ENCODE peak calls at places on chromosomes 16 and 17, in six cellular contexts. B is H1, P is GM12892, M is K562, Q is GM12878, U is HepG2. F is an unnamed sample.

GRCh38 chr17:49715717-49716279 is 8.0 kb upstream of the SLC35B1 start:
- DNase-seq in P (no peak), B (no peak), M (no peak), Q (no peak), U (no peak), F (no peak)

GRCh38 chr16:50638816-50639670 is 42.1 kb downstream of the SNX20 start:
- DNase-seq in U (no peak), B (no peak), P (no peak), Q (no peak), M (no peak), F (no peak)

GRCh38 chr16:21568502-21569189 is 30.7 kb upstream of the METTL9 start:
- DNase-seq in U (no peak), Q (no peak), P (no peak), B (no peak), M (no peak), F (no peak)

GRCh38 chr17:4777969-4778760 is 6.5 kb downstream of the TM4SF5 start:
- DNase-seq in Q (no peak), M (no peak), P (no peak), B (no peak), U (peak; percentile 83), F (no peak)

GRCh38 chr16:11147033-11147848 is 108.8 kb downstream of the SOCS1 start:
- DNase-seq in P (no peak), Q (no peak), M (no peak), B (no peak), U (no peak), F (no peak)

GRCh38 chr16:8173111-8173644 is 417.1 kb downstream of the TMEM114 start:
- DNase-seq in P (no peak), M (peak; percentile 88), U (peak; percentile 98), Q (peak; percentile 2), B (peak; percentile 83), F (peak; percentile 27)

GRCh38 chr17:38761612-38762011 is 9.1 kb downstream of the PSMB3 start:
- DNase-seq in U (peak; percentile 54), Q (no peak), B (peak; percentile 75), M (peak; percentile 41), P (no peak), F (no peak)

GRCh38 chr16:4052096-4052495 is 64.1 kb downstream of the ADCY9 start:
- DNase-seq in U (no peak), B (no peak), P (no peak), Q (no peak), M (no peak), F (no peak)

GRCh38 chr17:74123866-74124265 is 79.6 kb upstream of the RPL38 start:
- DNase-seq in B (no peak), P (no peak), Q (no peak), U (no peak), M (no peak), F (no peak)

GRCh38 chr17:77821114-77821513 is 137.4 kb upstream of the TNRC6C start:
- DNase-seq in B (no peak), Q (no peak), P (no peak), M (peak; percentile 39), U (peak; percentile 29), F (peak; percentile 33)

GRCh38 chr17:79272666-79273219 is 198.1 kb downstream of the ENGASE start:
- DNase-seq in Q (no peak), U (peak; percentile 16), M (no peak), B (no peak), P (no peak), F (no peak)

GRCh38 chr17:27783440-27783839 is 16.9 kb downstream of the NOS2 start:
- DNase-seq in Q (no peak), P (no peak), M (no peak), B (no peak), U (no peak), F (no peak)

GRCh38 chr16:87178977-87179376 is 138.2 kb downstream of the C16orf95 start:
- DNase-seq in Q (no peak), M (no peak), B (no peak), P (no peak), U (no peak), F (no peak)

GRCh38 chr17:4420692-4421131 is 13.0 kb upstream of the SPNS3 start:
- DNase-seq in P (peak; percentile 61), U (peak; percentile 73), B (peak; percentile 74), Q (peak; percentile 37), M (peak; percentile 69), F (peak; percentile 68)

GRCh38 chr16:29820730-29821662 is 734 bp downstream of the MVP start:
- DNase-seq in P (peak; percentile 64), B (no peak), Q (peak; percentile 41), M (no peak), U (no peak), F (peak; percentile 55)

GRCh38 chr17:18115517-18115916 is 7.0 kb downstream of the MYO15A start:
- DNase-seq in M (no peak), P (no peak), U (no peak), B (no peak), Q (no peak), F (no peak)

GRCh38 chr16:68645494-68646388 is 631 bp downstream of the CDH3 start:
- DNase-seq in B (peak; percentile 82), P (no peak), U (no peak), Q (no peak), M (no peak), F (no peak)

GRCh38 chr16:81873843-81874752 is 95.0 kb downstream of the PLCG2 start:
- DNase-seq in M (peak; percentile 72), B (peak; percentile 80), Q (no peak), U (peak; percentile 45), P (peak; percentile 43), F (peak; percentile 44)

GRCh38 chr17:6502142-6502541 is 54.2 kb downstream of the PITPNM3 start:
- DNase-seq in P (no peak), B (no peak), Q (no peak), U (no peak), M (no peak), F (no peak)

GRCh38 chr17:19004601-19005441 is at the start of gene FAM83G:
- DNase-seq in M (peak; percentile 87), P (peak; percentile 87), U (peak; percentile 69), B (peak; percentile 85), Q (peak; percentile 19), F (peak; percentile 93)

GRCh38 chr16:79190542-79190941 is 410.0 kb downstream of the MAF start:
- DNase-seq in M (no peak), B (no peak), U (no peak), Q (no peak), P (no peak), F (no peak)

GRCh38 chr17:73247728-73248127 is 14.0 kb downstream of the CPSF4L start:
- DNase-seq in M (no peak), P (no peak), Q (no peak), U (no peak), B (no peak), F (no peak)

GRCh38 chr16:55126456-55126855 is 195.8 kb downstream of the IRX5 start:
- DNase-seq in M (no peak), P (no peak), B (no peak), Q (no peak), U (no peak), F (no peak)

GRCh38 chr17:47638903-47639302 is 10.8 kb upstream of the KPNB1 start:
- DNase-seq in U (no peak), P (no peak), Q (no peak), B (no peak), M (no peak), F (no peak)

GRCh38 chr17:44203731-44204452 is 4.2 kb upstream of the ATXN7L3 start:
- DNase-seq in M (peak; percentile 41), U (peak; percentile 78), Q (no peak), P (peak; percentile 55), B (peak; percentile 79), F (no peak)

GRCh38 chr17:48520631-48521045 is 10.2 kb downstream of the HOXB1 start:
- DNase-seq in Q (no peak), M (no peak), P (no peak), U (no peak), B (no peak), F (no peak)

GRCh38 chr16:71179569-71179968 is 51.0 kb downstream of the HYDIN start:
- DNase-seq in P (no peak), M (no peak), Q (no peak), B (no peak), U (no peak), F (no peak)

GRCh38 chr17:47717261-47717697 is 15.8 kb upstream of the TBX21 start:
- DNase-seq in P (no peak), Q (no peak), U (no peak), M (peak; percentile 63), B (no peak), F (no peak)

GRCh38 chr17:68821860-68822693 is 133.1 kb downstream of the ABCA8 start:
- DNase-seq in Q (no peak), M (no peak), B (no peak), U (peak; percentile 99), P (no peak), F (no peak)
- TF ChIP-seq TAF1 in Q (no peak), M (no peak), B (no peak), U (no peak), P (no peak), F (no peak)

DNA sequence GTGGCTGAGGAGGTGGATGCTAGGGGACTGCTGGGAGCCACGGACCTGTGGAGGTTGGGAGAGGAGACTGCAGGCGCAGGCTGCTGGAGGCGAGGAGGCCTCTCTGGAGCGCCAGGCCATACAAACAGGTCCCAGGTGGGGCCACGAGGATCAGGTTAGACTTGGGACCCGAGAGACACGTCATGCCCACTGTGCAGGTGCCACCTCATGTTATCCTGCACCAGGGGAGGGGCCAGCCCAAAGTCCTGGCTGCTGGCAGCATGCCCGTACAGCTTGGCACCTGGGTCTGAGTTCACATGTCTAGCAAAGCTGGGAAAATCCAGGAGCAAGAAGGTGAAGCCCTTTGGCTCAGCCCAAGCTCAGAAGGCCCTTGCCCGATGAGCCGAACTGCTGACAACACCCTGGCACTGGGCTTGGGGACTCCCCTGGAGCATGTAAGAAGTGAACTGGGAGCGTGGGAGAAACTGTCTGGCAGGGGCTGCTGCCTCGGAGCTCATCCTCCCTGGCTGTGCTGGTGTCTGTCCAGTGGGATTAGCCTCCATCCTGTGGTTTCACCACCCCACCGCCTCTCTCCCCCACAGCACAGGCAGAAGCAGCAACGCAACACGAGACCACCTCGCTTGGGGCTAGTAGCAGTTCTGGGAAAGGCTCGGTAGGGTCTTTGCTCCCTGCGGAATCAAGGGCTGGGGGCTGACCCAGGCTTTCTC is 5.3 kb downstream of the ARHGDIA start:
- DNase-seq in U (peak; percentile 68), B (no peak), P (no peak), Q (no peak), M (no peak), F (no peak)
- TF ChIP-seq POLR2A in U (peak; percentile 64), B (peak; percentile 43), P (peak; percentile 68), Q (peak; percentile 69), M (no peak), F (peak; percentile 76)

DNA sequence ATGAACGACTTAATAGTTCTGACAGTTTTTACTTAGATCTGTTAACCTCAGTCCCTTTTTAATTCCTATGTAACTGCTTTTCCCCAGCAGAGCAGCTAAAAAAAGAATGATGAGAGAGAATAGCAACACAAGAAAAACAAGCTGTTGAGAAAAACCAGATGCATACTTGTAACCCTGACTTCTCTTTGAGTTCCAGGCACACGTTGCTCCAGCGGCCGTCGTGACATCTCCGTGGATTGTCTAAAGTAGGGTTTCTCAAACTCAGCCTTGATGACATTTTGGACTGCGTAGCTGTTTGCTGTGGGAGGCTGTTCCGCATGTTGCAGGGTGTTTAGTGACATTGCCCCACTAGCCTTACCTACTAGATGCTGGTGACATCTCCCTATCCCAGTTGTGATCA is 324.0 kb downstream of the SNX29 start:
- DNase-seq in P (no peak), Q (no peak), B (no peak), U (no peak), M (no peak), F (no peak)
- TF ChIP-seq POLR2AphosphoS5 in P (no peak), Q (no peak), B (no peak), U (no peak), M (no peak), F (no peak)

GRCh38 chr16:12737563-12737962 is 66.1 kb downstream of the CPPED1 start:
- DNase-seq in P (no peak), B (no peak), U (no peak), Q (no peak), M (no peak), F (no peak)
- TF ChIP-seq TAF1 in P (no peak), B (no peak), U (no peak), Q (no peak), M (no peak), F (no peak)